ENCODE peak calls at places on chromosome 4, in five cellular contexts. I is hypothalamus; T is activated naive CD4-positive, alpha-beta T cell treated with anti-CD3 and anti-CD28 coated beads, Interleukin-2, amount 10 ng/mL, durations not matched to agents 7 days and 5 days; S is thoracic aorta; L is erythroblast. Q is an unnamed sample.

GRCh38 chr4:53589511-53589910 is 1.8 kb downstream of the LNX1 start:
- DNase-seq in L (no peak), I (no peak), T (no peak), S (no peak), Q (no peak)

GRCh38 chr4:175504316-175504715 is 307.7 kb downstream of the GPM6A start:
- DNase-seq in L (no peak), I (no peak), S (no peak), T (no peak), Q (no peak)

GRCh38 chr4:125703443-125703842 is 388.7 kb downstream of the FAT4 start:
- DNase-seq in T (no peak), I (no peak), L (no peak), S (no peak), Q (no peak)

GRCh38 chr4:115944146-115944905 is 830.9 kb upstream of the NDST4 start:
- DNase-seq in S (no peak), T (no peak), I (no peak), L (no peak), Q (no peak)

GRCh38 chr4:108155373-108155772 is 13.4 kb downstream of the LEF1 start:
- DNase-seq in L (no peak), S (no peak), T (peak), I (no peak), Q (no peak)

GRCh38 chr4:180234730-180235129 is 2008.5 kb upstream of the TENM3 start:
- DNase-seq in S (no peak), I (no peak), T (no peak), L (no peak), Q (no peak)

GRCh38 chr4:8241895-8242696 is 27.5 kb upstream of the HTRA3 start:
- DNase-seq in T (peak), S (peak), L (peak), I (peak), Q (peak)

GRCh38 chr4:53705151-53705764 is 114.0 kb upstream of the LNX1 start:
- DNase-seq in T (no peak), S (no peak), L (no peak), I (no peak), Q (peak)

GRCh38 chr4:16598241-16599224 is 299.9 kb downstream of the LDB2 start:
- DNase-seq in I (no peak), S (no peak), L (no peak), T (no peak), Q (no peak)

Q was measured in GM06990.